ENCODE peak calls at places on chromosomes 16 and 17, in six cellular contexts. One of them, this sample, is unnamed. For H3K9me3, the result is how much of the 10 kb centered on the place peaks cover.

GRCh38 chr17:41613277-41614082 is 913 bp upstream of the KRT16 start:
- DNase-seq in PC-3: no peak
- DNase-seq in hepatocyte: no peak
- DNase-seq in neural progenitor cell: no peak
- DNase-seq in HCT116: no peak
- DNase-seq in SK-N-SH: no peak
- DNase-seq in this sample: no peak

GRCh38 chr16:6267682-6268081 is 1065.0 kb upstream of the RBFOX1 start:
- DNase-seq in PC-3: no peak
- DNase-seq in hepatocyte: no peak
- DNase-seq in neural progenitor cell: no peak
- DNase-seq in HCT116: no peak
- DNase-seq in SK-N-SH: no peak
- DNase-seq in this sample: no peak

GRCh38 chr17:75457047-75457654 is 716 bp downstream of the TMEM94 start:
- DNase-seq in PC-3: peak
- DNase-seq in hepatocyte: peak
- DNase-seq in neural progenitor cell: peak
- DNase-seq in HCT116: no peak
- DNase-seq in SK-N-SH: peak
- DNase-seq in this sample: peak

GRCh38 chr16:75496546-75496945 is 1.3 kb upstream of the CHST6 start:
- DNase-seq in PC-3: no peak
- DNase-seq in hepatocyte: no peak
- DNase-seq in neural progenitor cell: no peak
- DNase-seq in HCT116: no peak
- DNase-seq in SK-N-SH: no peak
- DNase-seq in this sample: no peak

GRCh38 chr17:77618173-77618572 is 340.3 kb upstream of the TNRC6C start:
- DNase-seq in PC-3: no peak
- DNase-seq in hepatocyte: no peak
- DNase-seq in neural progenitor cell: no peak
- DNase-seq in HCT116: no peak
- DNase-seq in SK-N-SH: no peak
- DNase-seq in this sample: no peak

GRCh38 chr17:64787255-64787920 is 125.3 kb upstream of the SMURF2 start:
- DNase-seq in PC-3: no peak
- DNase-seq in hepatocyte: peak
- DNase-seq in neural progenitor cell: no peak
- DNase-seq in HCT116: no peak
- DNase-seq in SK-N-SH: no peak
- DNase-seq in this sample: no peak

GRCh38 chr17:40553694-40554534 is 11.4 kb downstream of the CCR7 start:
- DNase-seq in PC-3: no peak
- DNase-seq in hepatocyte: no peak
- DNase-seq in neural progenitor cell: no peak
- DNase-seq in HCT116: no peak
- DNase-seq in SK-N-SH: no peak
- DNase-seq in this sample: peak

GRCh38 chr17:28843810-28844137 is 1.2 kb upstream of the FAM222B start:
- DNase-seq in PC-3: no peak
- DNase-seq in hepatocyte: no peak
- DNase-seq in neural progenitor cell: no peak
- DNase-seq in HCT116: no peak
- DNase-seq in SK-N-SH: no peak
- DNase-seq in this sample: no peak

GRCh38 chr16:81511371-81511770 is 66.8 kb downstream of the CMIP start:
- DNase-seq in PC-3: peak
- DNase-seq in hepatocyte: no peak
- DNase-seq in neural progenitor cell: no peak
- DNase-seq in HCT116: peak
- DNase-seq in SK-N-SH: no peak
- DNase-seq in this sample: no peak

GRCh38 chr16:1167276-1168107 is 14.6 kb downstream of the CACNA1H start:
- DNase-seq in PC-3: no peak
- DNase-seq in hepatocyte: no peak
- DNase-seq in neural progenitor cell: peak
- DNase-seq in HCT116: no peak
- DNase-seq in SK-N-SH: no peak
- DNase-seq in this sample: no peak

GRCh38 chr17:40841246-40841645 is 18.8 kb upstream of the KRT10 start:
- DNase-seq in PC-3: no peak
- DNase-seq in hepatocyte: peak
- DNase-seq in neural progenitor cell: no peak
- DNase-seq in HCT116: no peak
- DNase-seq in SK-N-SH: no peak
- DNase-seq in this sample: no peak

GRCh38 chr17:44556114-44556853 is 1.0 kb upstream of the FZD2 start:
- DNase-seq in PC-3: peak
- DNase-seq in hepatocyte: peak
- DNase-seq in neural progenitor cell: peak
- DNase-seq in HCT116: peak
- DNase-seq in SK-N-SH: peak
- DNase-seq in this sample: peak

GRCh38 chr16:22843856-22844255 is 29.9 kb downstream of the HS3ST2 start:
- DNase-seq in PC-3: no peak
- DNase-seq in hepatocyte: no peak
- DNase-seq in neural progenitor cell: no peak
- DNase-seq in HCT116: no peak
- DNase-seq in SK-N-SH: no peak
- DNase-seq in this sample: no peak

GRCh38 chr17:48522990-48523389 is 7.8 kb downstream of the HOXB1 start:
- DNase-seq in PC-3: no peak
- DNase-seq in hepatocyte: no peak
- DNase-seq in neural progenitor cell: no peak
- DNase-seq in HCT116: no peak
- DNase-seq in SK-N-SH: no peak
- DNase-seq in this sample: no peak

GRCh38 chr16:84555418-84556196 is 51.1 kb upstream of the MEAK7 start:
- DNase-seq in PC-3: peak
- DNase-seq in hepatocyte: no peak
- DNase-seq in neural progenitor cell: peak
- DNase-seq in HCT116: no peak
- DNase-seq in SK-N-SH: no peak
- DNase-seq in this sample: peak

GRCh38 chr17:78664476-78665384 is 87.5 kb upstream of the DNAH17 start:
- DNase-seq in PC-3: peak
- DNase-seq in hepatocyte: peak
- DNase-seq in neural progenitor cell: no peak
- DNase-seq in HCT116: no peak
- DNase-seq in SK-N-SH: no peak
- DNase-seq in this sample: no peak

GRCh38 chr16:12496181-12496580 is 307.5 kb downstream of the CPPED1 start:
- DNase-seq in PC-3: no peak
- DNase-seq in hepatocyte: no peak
- DNase-seq in neural progenitor cell: no peak
- DNase-seq in HCT116: no peak
- DNase-seq in SK-N-SH: no peak
- DNase-seq in this sample: no peak

GRCh38 chr17:28908640-28909098 is 5.8 kb upstream of the DHRS13 start:
- DNase-seq in PC-3: peak
- DNase-seq in hepatocyte: peak
- DNase-seq in neural progenitor cell: no peak
- DNase-seq in HCT116: no peak
- DNase-seq in SK-N-SH: no peak
- DNase-seq in this sample: no peak

GRCh38 chr17:11921296-11921695 is 76.0 kb downstream of the ZNF18 start:
- DNase-seq in PC-3: no peak
- DNase-seq in hepatocyte: no peak
- DNase-seq in neural progenitor cell: no peak
- DNase-seq in HCT116: no peak
- DNase-seq in SK-N-SH: no peak
- DNase-seq in this sample: no peak

GRCh38 chr17:80455328-80455710 is 21.1 kb downstream of the NPTX1 start:
- DNase-seq in PC-3: peak
- DNase-seq in hepatocyte: peak
- DNase-seq in neural progenitor cell: peak
- DNase-seq in HCT116: peak
- DNase-seq in SK-N-SH: peak
- DNase-seq in this sample: peak

GRCh38 chr17:4944554-4945175 is 3.7 kb downstream of the PFN1 start:
- DNase-seq in PC-3: no peak
- DNase-seq in hepatocyte: no peak
- DNase-seq in neural progenitor cell: no peak
- DNase-seq in HCT116: no peak
- DNase-seq in SK-N-SH: no peak
- DNase-seq in this sample: peak

GRCh38 chr16:67873435-67874146 is 739 bp downstream of the EDC4 start:
- DNase-seq in PC-3: no peak
- DNase-seq in hepatocyte: no peak
- DNase-seq in neural progenitor cell: no peak
- DNase-seq in HCT116: no peak
- DNase-seq in SK-N-SH: no peak
- DNase-seq in this sample: peak

GRCh38 chr16:67277294-67277998 is 1.9 kb upstream of the PLEKHG4 start:
- DNase-seq in PC-3: peak
- DNase-seq in hepatocyte: peak
- DNase-seq in neural progenitor cell: no peak
- DNase-seq in HCT116: peak
- DNase-seq in SK-N-SH: no peak
- DNase-seq in this sample: no peak

GRCh38 chr16:17397499-17397891 is 73.3 kb downstream of the XYLT1 start:
- DNase-seq in PC-3: no peak
- DNase-seq in hepatocyte: peak
- DNase-seq in neural progenitor cell: no peak
- DNase-seq in HCT116: no peak
- DNase-seq in SK-N-SH: peak
- DNase-seq in this sample: no peak

GRCh38 chr17:70230883-70231282 is 61.6 kb downstream of the KCNJ2 start:
- DNase-seq in PC-3: no peak
- DNase-seq in hepatocyte: no peak
- DNase-seq in neural progenitor cell: no peak
- DNase-seq in HCT116: no peak
- DNase-seq in SK-N-SH: no peak
- DNase-seq in this sample: no peak

GRCh38 chr16:86215233-86215978 is 294.9 kb upstream of the FOXF1 start:
- DNase-seq in PC-3: no peak
- DNase-seq in hepatocyte: no peak
- DNase-seq in neural progenitor cell: no peak
- DNase-seq in HCT116: no peak
- DNase-seq in SK-N-SH: no peak
- DNase-seq in this sample: no peak

GRCh38 chr17:66949501-66949900 is 15.0 kb upstream of the CACNG4 start:
- DNase-seq in PC-3: peak
- DNase-seq in hepatocyte: no peak
- DNase-seq in neural progenitor cell: no peak
- DNase-seq in HCT116: no peak
- DNase-seq in SK-N-SH: no peak
- DNase-seq in this sample: no peak

GRCh38 chr17:17119533-17119932 is 77.3 kb downstream of the MPRIP start:
- DNase-seq in PC-3: peak
- DNase-seq in hepatocyte: no peak
- DNase-seq in neural progenitor cell: no peak
- DNase-seq in HCT116: no peak
- DNase-seq in SK-N-SH: no peak
- DNase-seq in this sample: peak

GRCh38 chr16:81633147-81633619 is 145.9 kb upstream of the PLCG2 start:
- DNase-seq in PC-3: no peak
- DNase-seq in hepatocyte: no peak
- DNase-seq in neural progenitor cell: peak
- DNase-seq in HCT116: no peak
- DNase-seq in SK-N-SH: no peak
- DNase-seq in this sample: no peak

GRCh38 chr17:43759836-43760235 is 1.2 kb upstream of the SOST start:
- DNase-seq in PC-3: peak
- DNase-seq in hepatocyte: no peak
- DNase-seq in neural progenitor cell: no peak
- DNase-seq in HCT116: no peak
- DNase-seq in SK-N-SH: no peak
- DNase-seq in this sample: no peak

GRCh38 chr16:87541004-87541881 is 48.4 kb upstream of the ZCCHC14 start:
- DNase-seq in PC-3: peak
- DNase-seq in hepatocyte: peak
- DNase-seq in neural progenitor cell: peak
- DNase-seq in HCT116: no peak
- DNase-seq in SK-N-SH: peak
- DNase-seq in this sample: no peak

DNA sequence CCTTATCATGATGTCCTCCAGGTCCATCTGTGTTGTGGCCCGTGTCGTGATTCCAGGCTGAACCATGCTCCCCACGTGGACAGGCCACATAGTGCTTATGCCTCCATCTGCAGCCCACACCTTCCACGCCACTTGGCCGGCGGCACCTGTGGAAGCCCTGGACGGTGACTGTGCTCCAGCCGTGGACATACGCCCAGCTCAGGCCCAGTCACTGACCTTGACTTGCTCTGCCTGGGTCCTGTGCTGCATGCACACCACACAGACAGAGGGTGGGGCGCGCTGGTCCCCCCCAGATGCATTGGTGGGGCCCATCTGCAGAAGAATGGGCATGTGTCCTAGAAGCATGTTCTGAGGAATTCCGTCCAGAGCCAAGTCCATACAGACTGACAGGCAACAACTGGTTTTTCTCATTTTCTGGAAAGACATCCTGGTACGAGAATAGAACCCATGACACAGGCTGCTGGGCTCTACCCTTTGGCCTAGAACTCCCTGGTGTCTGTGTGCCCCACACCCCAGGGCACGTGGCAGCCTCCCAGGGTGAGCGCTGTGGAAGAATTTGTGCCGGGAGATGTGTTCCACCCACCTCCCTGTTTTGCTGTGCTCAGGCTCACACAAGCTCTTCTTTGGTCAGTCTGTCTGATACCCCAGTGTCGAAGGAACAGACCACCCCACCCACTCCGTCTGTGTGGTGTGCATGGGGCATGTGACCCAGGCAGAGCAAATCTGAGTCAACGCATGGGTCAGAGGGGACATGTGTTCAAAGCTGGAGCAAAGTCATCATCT is 39.5 kb downstream of the GPT2 start:
- DNase-seq in PC-3: no peak
- DNase-seq in hepatocyte: no peak
- DNase-seq in neural progenitor cell: no peak
- DNase-seq in HCT116: no peak
- DNase-seq in SK-N-SH: no peak
- DNase-seq in this sample: no peak
- TF ChIP-seq CTCF in PC-3: no peak
- TF ChIP-seq CTCF in hepatocyte: no peak
- TF ChIP-seq CTCF in neural progenitor cell: no peak
- TF ChIP-seq CTCF in HCT116: no peak
- TF ChIP-seq CTCF in SK-N-SH: no peak
- TF ChIP-seq CTCF in this sample: no peak

GRCh38 chr17:22469941-22470340 is 777.6 kb downstream of the KCNJ18 start:
- DNase-seq in PC-3: no peak
- DNase-seq in hepatocyte: no peak
- DNase-seq in neural progenitor cell: no peak
- DNase-seq in HCT116: no peak
- DNase-seq in SK-N-SH: no peak
- DNase-seq in this sample: no peak
- H3K9me3 ChIP-seq in PC-3: under half
- H3K9me3 ChIP-seq in hepatocyte: under half
- H3K9me3 ChIP-seq in neural progenitor cell: under half
- H3K9me3 ChIP-seq in HCT116: under half
- H3K9me3 ChIP-seq in SK-N-SH: under half
- H3K9me3 ChIP-seq in this sample: under half

GRCh38 chr17:56902350-56902749 is 11.5 kb downstream of the TRIM25 start:
- DNase-seq in PC-3: peak
- DNase-seq in hepatocyte: no peak
- DNase-seq in neural progenitor cell: no peak
- DNase-seq in HCT116: no peak
- DNase-seq in SK-N-SH: no peak
- DNase-seq in this sample: no peak
- TF ChIP-seq EZH2phosphoT487 in PC-3: no peak
- TF ChIP-seq EZH2phosphoT487 in hepatocyte: no peak
- TF ChIP-seq EZH2phosphoT487 in neural progenitor cell: no peak
- TF ChIP-seq EZH2phosphoT487 in HCT116: no peak
- TF ChIP-seq EZH2phosphoT487 in SK-N-SH: no peak
- TF ChIP-seq EZH2phosphoT487 in this sample: no peak

GRCh38 chr17:53191878-53192277 is 630.8 kb upstream of the KIF2B start:
- DNase-seq in PC-3: no peak
- DNase-seq in hepatocyte: no peak
- DNase-seq in neural progenitor cell: no peak
- DNase-seq in HCT116: no peak
- DNase-seq in SK-N-SH: no peak
- DNase-seq in this sample: peak
- TF ChIP-seq CTCF in PC-3: no peak
- TF ChIP-seq CTCF in hepatocyte: peak
- TF ChIP-seq CTCF in neural progenitor cell: no peak
- TF ChIP-seq CTCF in HCT116: no peak
- TF ChIP-seq CTCF in SK-N-SH: peak
- TF ChIP-seq CTCF in this sample: peak